ENCODE peak calls at places on chromosomes 4 and X, in seven cellular contexts. One of them, this sample, is unnamed.
A peak's percentile ranks its signal among the peaks of the same experiment; 100 is the strongest.

GRCh38 chr4:167688660-167689142 is 403.6 kb upstream of the ANXA10 start:
- DNase-seq in tibial nerve: no peak
- DNase-seq in lower leg skin: no peak
- DNase-seq in naive thymus-derived CD4-positive, alpha-beta T cell: no peak
- DNase-seq in T-helper 2 cell: no peak
- DNase-seq in HT1080: no peak
- DNase-seq in HFF-Myc: no peak
- DNase-seq in this sample: no peak

GRCh38 chr4:15144249-15144966 is 142.1 kb downstream of the CPEB2 start:
- DNase-seq in tibial nerve: no peak
- DNase-seq in T-helper 2 cell: no peak
- DNase-seq in naive thymus-derived CD4-positive, alpha-beta T cell: no peak
- DNase-seq in lower leg skin: no peak
- DNase-seq in HFF-Myc: no peak
- DNase-seq in HT1080: no peak
- DNase-seq in this sample: no peak

GRCh38 chrX:2474963-2475726 is 25.6 kb downstream of the DHRSX start:
- DNase-seq in lower leg skin: no peak
- DNase-seq in naive thymus-derived CD4-positive, alpha-beta T cell: no peak
- DNase-seq in HT1080: no peak
- DNase-seq in HFF-Myc: no peak
- DNase-seq in T-helper 2 cell: no peak
- DNase-seq in tibial nerve: no peak
- DNase-seq in this sample: no peak

GRCh38 chrX:154719132-154719675 is 31.7 kb downstream of the GAB3 start:
- DNase-seq in HFF-Myc: no peak
- DNase-seq in lower leg skin: no peak
- DNase-seq in naive thymus-derived CD4-positive, alpha-beta T cell: peak; percentile 16
- DNase-seq in T-helper 2 cell: peak; percentile 83
- DNase-seq in tibial nerve: no peak
- DNase-seq in HT1080: peak; percentile 76
- DNase-seq in this sample: no peak

GRCh38 chrX:114985967-114986592 is 31.3 kb downstream of the IL13RA2 start:
- DNase-seq in tibial nerve: no peak
- DNase-seq in lower leg skin: no peak
- DNase-seq in HT1080: no peak
- DNase-seq in T-helper 2 cell: no peak
- DNase-seq in naive thymus-derived CD4-positive, alpha-beta T cell: no peak
- DNase-seq in HFF-Myc: no peak
- DNase-seq in this sample: no peak

GRCh38 chr4:78518551-78518950 is 33.0 kb upstream of the ANXA3 start:
- DNase-seq in HT1080: peak; percentile 50
- DNase-seq in HFF-Myc: no peak
- DNase-seq in T-helper 2 cell: no peak
- DNase-seq in lower leg skin: no peak
- DNase-seq in naive thymus-derived CD4-positive, alpha-beta T cell: no peak
- DNase-seq in tibial nerve: no peak
- DNase-seq in this sample: no peak

GRCh38 chr4:110854021-110854678 is 231.3 kb upstream of the PITX2 start:
- DNase-seq in T-helper 2 cell: no peak
- DNase-seq in tibial nerve: no peak
- DNase-seq in lower leg skin: no peak
- DNase-seq in HFF-Myc: peak; percentile 64
- DNase-seq in naive thymus-derived CD4-positive, alpha-beta T cell: no peak
- DNase-seq in HT1080: peak; percentile 88
- DNase-seq in this sample: peak; percentile 44

GRCh38 chrX:1450381-1451161 is 2.1 kb downstream of the ASMTL start:
- DNase-seq in HT1080: no peak
- DNase-seq in lower leg skin: no peak
- DNase-seq in HFF-Myc: no peak
- DNase-seq in naive thymus-derived CD4-positive, alpha-beta T cell: no peak
- DNase-seq in tibial nerve: no peak
- DNase-seq in T-helper 2 cell: no peak
- DNase-seq in this sample: peak; percentile 20

GRCh38 chr4:158053086-158053485 is 119.7 kb downstream of the GASK1B start:
- DNase-seq in HT1080: no peak
- DNase-seq in tibial nerve: no peak
- DNase-seq in T-helper 2 cell: no peak
- DNase-seq in lower leg skin: no peak
- DNase-seq in naive thymus-derived CD4-positive, alpha-beta T cell: no peak
- DNase-seq in HFF-Myc: no peak
- DNase-seq in this sample: no peak

GRCh38 chrX:153971124-153971631 is 440 bp downstream of the HCFC1 start:
- DNase-seq in naive thymus-derived CD4-positive, alpha-beta T cell: peak; percentile 91
- DNase-seq in lower leg skin: peak; percentile 85
- DNase-seq in HT1080: peak; percentile 81
- DNase-seq in T-helper 2 cell: peak; percentile 95
- DNase-seq in HFF-Myc: no peak
- DNase-seq in tibial nerve: peak; percentile 70
- DNase-seq in this sample: peak; percentile 79

GRCh38 chrX:115311666-115312065 is 22.2 kb downstream of the LUZP4 start:
- DNase-seq in naive thymus-derived CD4-positive, alpha-beta T cell: no peak
- DNase-seq in HFF-Myc: no peak
- DNase-seq in tibial nerve: no peak
- DNase-seq in T-helper 2 cell: no peak
- DNase-seq in lower leg skin: no peak
- DNase-seq in HT1080: no peak
- DNase-seq in this sample: no peak

GRCh38 chrX:7090506-7091095 is 56.9 kb upstream of the STS start:
- DNase-seq in T-helper 2 cell: peak; percentile 11
- DNase-seq in HFF-Myc: no peak
- DNase-seq in lower leg skin: no peak
- DNase-seq in HT1080: no peak
- DNase-seq in tibial nerve: no peak
- DNase-seq in naive thymus-derived CD4-positive, alpha-beta T cell: no peak
- DNase-seq in this sample: no peak

GRCh38 chr4:22962186-22962786 is 269.5 kb downstream of the GBA3 start:
- DNase-seq in lower leg skin: no peak
- DNase-seq in T-helper 2 cell: no peak
- DNase-seq in naive thymus-derived CD4-positive, alpha-beta T cell: no peak
- DNase-seq in tibial nerve: no peak
- DNase-seq in HT1080: peak; percentile 32
- DNase-seq in HFF-Myc: no peak
- DNase-seq in this sample: no peak

GRCh38 chrX:72121381-72121780 is 10.3 kb downstream of the RTL5 start:
- DNase-seq in naive thymus-derived CD4-positive, alpha-beta T cell: no peak
- DNase-seq in tibial nerve: peak; percentile 69
- DNase-seq in T-helper 2 cell: peak; percentile 63
- DNase-seq in HT1080: peak; percentile 84
- DNase-seq in HFF-Myc: peak; percentile 43
- DNase-seq in lower leg skin: peak; percentile 70
- DNase-seq in this sample: peak; percentile 20

GRCh38 chrX:41334866-41335589 is 1.1 kb downstream of the DDX3X start:
- DNase-seq in lower leg skin: peak; percentile 34
- DNase-seq in T-helper 2 cell: peak; percentile 77
- DNase-seq in HFF-Myc: no peak
- DNase-seq in HT1080: peak; percentile 32
- DNase-seq in naive thymus-derived CD4-positive, alpha-beta T cell: no peak
- DNase-seq in tibial nerve: peak; percentile 39
- DNase-seq in this sample: peak; percentile 35

GRCh38 chr4:33924239-33924638 is 2320.1 kb downstream of the ARAP2 start:
- DNase-seq in T-helper 2 cell: no peak
- DNase-seq in HT1080: peak; percentile 65
- DNase-seq in lower leg skin: no peak
- DNase-seq in naive thymus-derived CD4-positive, alpha-beta T cell: no peak
- DNase-seq in tibial nerve: no peak
- DNase-seq in HFF-Myc: no peak
- DNase-seq in this sample: no peak

GRCh38 chr4:143337600-143338287 is 1.1 kb downstream of the GAB1 start:
- DNase-seq in tibial nerve: peak; percentile 44
- DNase-seq in HFF-Myc: no peak
- DNase-seq in HT1080: peak; percentile 36
- DNase-seq in T-helper 2 cell: peak; percentile 20
- DNase-seq in naive thymus-derived CD4-positive, alpha-beta T cell: no peak
- DNase-seq in lower leg skin: no peak
- DNase-seq in this sample: peak; percentile 27

GRCh38 chr4:132642196-132642817 is 506.8 kb upstream of the PCDH10 start:
- DNase-seq in HFF-Myc: no peak
- DNase-seq in HT1080: peak; percentile 47
- DNase-seq in naive thymus-derived CD4-positive, alpha-beta T cell: no peak
- DNase-seq in lower leg skin: no peak
- DNase-seq in tibial nerve: peak; percentile 22
- DNase-seq in T-helper 2 cell: no peak
- DNase-seq in this sample: no peak

GRCh38 chr4:89129080-89129640 is 17.8 kb downstream of the TIGD2 start:
- DNase-seq in HFF-Myc: no peak
- DNase-seq in tibial nerve: no peak
- DNase-seq in naive thymus-derived CD4-positive, alpha-beta T cell: no peak
- DNase-seq in HT1080: no peak
- DNase-seq in T-helper 2 cell: no peak
- DNase-seq in lower leg skin: no peak
- DNase-seq in this sample: no peak

GRCh38 chrX:86237482-86237881 is 89.2 kb downstream of the DACH2 start:
- DNase-seq in lower leg skin: no peak
- DNase-seq in HT1080: no peak
- DNase-seq in naive thymus-derived CD4-positive, alpha-beta T cell: no peak
- DNase-seq in T-helper 2 cell: no peak
- DNase-seq in tibial nerve: no peak
- DNase-seq in HFF-Myc: no peak
- DNase-seq in this sample: no peak

GRCh38 chr4:25245181-25245580 is 11.3 kb downstream of the PI4K2B start:
- DNase-seq in HT1080: no peak
- DNase-seq in tibial nerve: no peak
- DNase-seq in lower leg skin: no peak
- DNase-seq in HFF-Myc: no peak
- DNase-seq in T-helper 2 cell: no peak
- DNase-seq in naive thymus-derived CD4-positive, alpha-beta T cell: no peak
- DNase-seq in this sample: no peak

GRCh38 chrX:11080721-11081120 is 30.4 kb upstream of the HCCS start:
- DNase-seq in tibial nerve: no peak
- DNase-seq in naive thymus-derived CD4-positive, alpha-beta T cell: no peak
- DNase-seq in lower leg skin: no peak
- DNase-seq in T-helper 2 cell: no peak
- DNase-seq in HFF-Myc: no peak
- DNase-seq in HT1080: no peak
- DNase-seq in this sample: no peak

GRCh38 chr4:174867893-174868292 is 38.8 kb upstream of the GLRA3 start:
- DNase-seq in T-helper 2 cell: no peak
- DNase-seq in HT1080: no peak
- DNase-seq in naive thymus-derived CD4-positive, alpha-beta T cell: no peak
- DNase-seq in tibial nerve: no peak
- DNase-seq in lower leg skin: no peak
- DNase-seq in HFF-Myc: no peak
- DNase-seq in this sample: no peak

GRCh38 chr4:147019061-147019460 is 73.4 kb upstream of the TTC29 start:
- DNase-seq in T-helper 2 cell: peak; percentile 38
- DNase-seq in naive thymus-derived CD4-positive, alpha-beta T cell: peak; percentile 40
- DNase-seq in HT1080: peak; percentile 43
- DNase-seq in tibial nerve: peak; percentile 92
- DNase-seq in lower leg skin: peak; percentile 65
- DNase-seq in HFF-Myc: peak; percentile 56
- DNase-seq in this sample: peak; percentile 13

GRCh38 chrX:108199041-108199440 is 107.5 kb downstream of the ATG4A start:
- DNase-seq in naive thymus-derived CD4-positive, alpha-beta T cell: no peak
- DNase-seq in tibial nerve: no peak
- DNase-seq in T-helper 2 cell: no peak
- DNase-seq in HT1080: no peak
- DNase-seq in lower leg skin: no peak
- DNase-seq in HFF-Myc: no peak
- DNase-seq in this sample: no peak

GRCh38 chrX:16586371-16587112 is 63.4 kb upstream of the S100G start:
- DNase-seq in HT1080: no peak
- DNase-seq in tibial nerve: no peak
- DNase-seq in naive thymus-derived CD4-positive, alpha-beta T cell: no peak
- DNase-seq in HFF-Myc: no peak
- DNase-seq in lower leg skin: no peak
- DNase-seq in T-helper 2 cell: no peak
- DNase-seq in this sample: no peak

GRCh38 chr4:40736910-40737309 is 12.8 kb upstream of the NSUN7 start:
- DNase-seq in naive thymus-derived CD4-positive, alpha-beta T cell: no peak
- DNase-seq in T-helper 2 cell: peak; percentile 61
- DNase-seq in HT1080: peak; percentile 29
- DNase-seq in lower leg skin: no peak
- DNase-seq in tibial nerve: no peak
- DNase-seq in HFF-Myc: no peak
- DNase-seq in this sample: no peak

GRCh38 chr4:26140150-26140898 is 180.5 kb upstream of the RBPJ start:
- DNase-seq in lower leg skin: no peak
- DNase-seq in tibial nerve: peak; percentile 14
- DNase-seq in naive thymus-derived CD4-positive, alpha-beta T cell: no peak
- DNase-seq in HT1080: no peak
- DNase-seq in T-helper 2 cell: peak; percentile 28
- DNase-seq in HFF-Myc: no peak
- DNase-seq in this sample: no peak